ENCODE peak calls at places on chromosomes 4 and X, in nine cellular contexts. F is left colon; V is NCI-H1417; C is GM23248; S is brain microvascular endothelial cell; Z is activated CD8-positive, alpha-beta memory T cell treated with anti-CD3 and anti-CD28 coated beads for 48 hours; P is fibroblast of pulmonary artery; W is DMS 273 treated with DMSO at 0.1 percent for 48 hours; K is fibroblast of the aortic adventitia. O is an unnamed sample.

GRCh38 chrX:134249231-134249630 is 12.2 kb downstream of the CCDC160 start:
- DNase-seq in S (no peak), K (no peak), F (no peak), V (no peak), Z (no peak), C (no peak), W (no peak), P (no peak), O (no peak)

GRCh38 chr4:13881880-13882279 is 254.4 kb upstream of the BOD1L1 start:
- DNase-seq in F (no peak), P (peak), S (no peak), W (no peak), V (no peak), C (peak), Z (no peak), K (peak), O (peak)

GRCh38 chrX:21493226-21493850 is 119.1 kb downstream of the CNKSR2 start:
- DNase-seq in V (no peak), Z (no peak), F (no peak), W (peak), S (peak), P (peak), C (peak), K (peak), O (no peak)

GRCh38 chr4:158622251-158622650 is 49.4 kb downstream of the C4orf46 start:
- DNase-seq in C (peak), Z (no peak), W (no peak), V (no peak), K (peak), S (no peak), F (no peak), P (no peak), O (no peak)

GRCh38 chr4:74531952-74532794 is 87.2 kb downstream of the AREG start:
- DNase-seq in C (peak), W (no peak), V (peak), K (peak), S (peak), Z (no peak), P (peak), F (no peak), O (peak)

GRCh38 chr4:1058997-1059665 is 47.7 kb downstream of the FGFRL1 start:
- DNase-seq in C (no peak), W (no peak), K (no peak), P (no peak), Z (no peak), S (no peak), F (no peak), V (no peak), O (no peak)

GRCh38 chr4:146370841-146371240 is 150.9 kb downstream of the SLC10A7 start:
- DNase-seq in S (peak), C (peak), Z (no peak), P (peak), K (peak), F (no peak), V (no peak), W (no peak), O (no peak)

GRCh38 chrX:16869393-16870094 is 618 bp downstream of the RBBP7 start:
- DNase-seq in V (peak), F (peak), P (peak), K (no peak), W (no peak), Z (no peak), C (peak), S (no peak), O (peak)

GRCh38 chr4:150149381-150149780 is 71.1 kb downstream of the DCLK2 start:
- DNase-seq in C (peak), S (no peak), W (no peak), V (no peak), K (peak), P (peak), F (no peak), Z (no peak), O (peak)

GRCh38 chr4:172202480-172203076 is 389.4 kb downstream of the GALNTL6 start:
- DNase-seq in F (no peak), W (no peak), P (peak), K (peak), Z (no peak), S (peak), C (peak), V (peak), O (peak)

GRCh38 chr4:149345424-149345823 is 470.2 kb downstream of the IQCM start:
- DNase-seq in C (peak), V (no peak), P (no peak), F (no peak), K (no peak), Z (no peak), W (no peak), S (no peak), O (no peak)

GRCh38 chrX:53211391-53211978 is 13.5 kb downstream of the KDM5C start:
- DNase-seq in P (no peak), K (no peak), Z (no peak), W (no peak), V (no peak), C (peak), S (no peak), F (no peak), O (no peak)

O was measured in adipocyte.